ENCODE peak calls at places on chromosomes 5 and 9, in seven cellular contexts. W is GM23248, U is PC-3, Q is mammary epithelial cell, O is fibroblast of lung, A is GM12878, B is GM23338. F is an unnamed sample. For H3K4me1, the result is how much of the 10 kb centered on the place peaks cover.

GRCh38 chr9:18668944-18669343 is 195.0 kb downstream of the ADAMTSL1 start:
- DNase-seq in W (no peak), U (peak), Q (no peak), O (peak), A (no peak), B (peak), F (no peak)

GRCh38 chr5:69035665-69036064 is 58.1 kb upstream of the SLC30A5 start:
- DNase-seq in W (peak), U (no peak), Q (peak), O (no peak), A (no peak), B (no peak), F (no peak)

GRCh38 chr9:126113176-126113575 is 213.5 kb upstream of the MVB12B start:
- DNase-seq in W (no peak), U (no peak), Q (no peak), O (no peak), A (no peak), B (no peak), F (no peak)

GRCh38 chr5:63400079-63400478 is 562.2 kb downstream of the HTR1A start:
- DNase-seq in W (no peak), U (peak), Q (no peak), O (no peak), A (no peak), B (no peak), F (no peak)

GRCh38 chr5:142540774-142541466 is 145.0 kb downstream of the FGF1 start:
- DNase-seq in W (peak), U (no peak), Q (no peak), O (peak), A (no peak), B (no peak), F (no peak)

GRCh38 chr9:91180240-91180929 is 181.3 kb downstream of the AUH start:
- DNase-seq in W (no peak), U (no peak), Q (no peak), O (no peak), A (no peak), B (no peak), F (no peak)

GRCh38 chr5:31194892-31195291 is 1.4 kb downstream of the CDH6 start:
- DNase-seq in W (peak), U (peak), Q (peak), O (peak), A (no peak), B (no peak), F (no peak)

GRCh38 chr9:89400398-89401116 is 82.3 kb downstream of the SECISBP2 start:
- DNase-seq in W (no peak), U (no peak), Q (no peak), O (no peak), A (no peak), B (no peak), F (no peak)

GRCh38 chr5:1506242-1507015 is 17.3 kb downstream of the LPCAT1 start:
- DNase-seq in W (no peak), U (no peak), Q (no peak), O (no peak), A (no peak), B (no peak), F (no peak)

GRCh38 chr5:68382640-68383039 is 167.1 kb downstream of the PIK3R1 start:
- DNase-seq in W (peak), U (no peak), Q (peak), O (no peak), A (no peak), B (no peak), F (no peak)

GRCh38 chr5:6159864-6160199 is 218.5 kb downstream of the MED10 start:
- DNase-seq in W (no peak), U (no peak), Q (no peak), O (no peak), A (no peak), B (peak), F (peak)

GRCh38 chr5:132388244-132389050 is 18.9 kb downstream of the SLC22A5 start:
- DNase-seq in W (peak), U (peak), Q (no peak), O (peak), A (no peak), B (no peak), F (no peak)

GRCh38 chr5:119355636-119356383 is at the start of gene TNFAIP8:
- DNase-seq in W (peak), U (peak), Q (peak), O (peak), A (no peak), B (peak), F (peak)

GRCh38 chr9:36584626-36585460 is 12.1 kb downstream of the MELK start:
- DNase-seq in W (peak), U (peak), Q (peak), O (peak), A (no peak), B (no peak), F (no peak)

GRCh38 chr9:35110327-35110758 is 5.3 kb downstream of the ATOSB start:
- DNase-seq in W (peak), U (peak), Q (peak), O (peak), A (no peak), B (no peak), F (no peak)

GRCh38 chr9:6564370-6564769 is 81.2 kb downstream of the GLDC start:
- DNase-seq in W (peak), U (peak), Q (no peak), O (peak), A (no peak), B (no peak), F (no peak)

GRCh38 chr9:95341262-95342011 is 23.9 kb upstream of the FANCC start:
- DNase-seq in W (peak), U (peak), Q (peak), O (peak), A (no peak), B (peak), F (peak)

GRCh38 chr5:27093296-27093695 is 54.9 kb upstream of the CDH9 start:
- DNase-seq in W (no peak), U (no peak), Q (no peak), O (no peak), A (no peak), B (no peak), F (no peak)

GRCh38 chr9:82535432-82535998 is 527.4 kb downstream of the RASEF start:
- DNase-seq in W (no peak), U (no peak), Q (no peak), O (peak), A (no peak), B (no peak), F (no peak)

GRCh38 chr5:55982957-55983381 is 11.8 kb downstream of the IL6ST start:
- DNase-seq in W (peak), U (peak), Q (no peak), O (no peak), A (no peak), B (peak), F (no peak)

GRCh38 chr5:116759860-116760644 is 185.4 kb upstream of the SEMA6A start:
- DNase-seq in W (no peak), U (no peak), Q (no peak), O (peak), A (no peak), B (peak), F (peak)

GRCh38 chr5:139414601-139415121 is 10.8 kb upstream of the SPATA24 start:
- DNase-seq in W (no peak), U (no peak), Q (no peak), O (peak), A (no peak), B (no peak), F (no peak)

GRCh38 chr5:133916479-133916878 is 51.9 kb downstream of the C5orf15 start:
- DNase-seq in W (no peak), U (no peak), Q (no peak), O (no peak), A (no peak), B (no peak), F (no peak)

GRCh38 chr5:1064383-1065142 is 47.3 kb downstream of the SLC12A7 start:
- DNase-seq in W (no peak), U (no peak), Q (no peak), O (no peak), A (no peak), B (no peak), F (no peak)

GRCh38 chr5:94793816-94794198 is 175.3 kb downstream of the SLF1 start:
- DNase-seq in W (peak), U (peak), Q (peak), O (peak), A (no peak), B (no peak), F (no peak)

GRCh38 chr9:127771570-127772189 is 6.8 kb downstream of the SH2D3C start:
- DNase-seq in W (no peak), U (no peak), Q (no peak), O (no peak), A (no peak), B (no peak), F (no peak)

GRCh38 chr9:98011122-98011521 is 28.0 kb downstream of the ANP32B start:
- DNase-seq in W (no peak), U (no peak), Q (no peak), O (no peak), A (no peak), B (no peak), F (no peak)

GRCh38 chr5:55691265-55692105 is 20.6 kb downstream of the SLC38A9 start:
- DNase-seq in W (peak), U (peak), Q (peak), O (peak), A (no peak), B (peak), F (no peak)

GRCh38 chr9:8287970-8288369 is 488.4 kb upstream of the DMAC1 start:
- DNase-seq in W (no peak), U (no peak), Q (no peak), O (no peak), A (no peak), B (no peak), F (no peak)

GRCh38 chr9:132142883-132143282 is 19.0 kb upstream of the NTNG2 start:
- DNase-seq in W (no peak), U (peak), Q (peak), O (no peak), A (no peak), B (no peak), F (no peak)

GRCh38 chr5:140240987-140241706 is 61.8 kb downstream of the PFDN1 start:
- DNase-seq in W (peak), U (peak), Q (peak), O (peak), A (no peak), B (peak), F (peak)

GRCh38 chr5:43730832-43731342 is 127.9 kb downstream of the NNT start:
- DNase-seq in W (no peak), U (no peak), Q (no peak), O (no peak), A (no peak), B (no peak), F (no peak)

GRCh38 chr9:127539259-127539981 is 72.7 kb upstream of the STXBP1 start:
- DNase-seq in W (peak), U (no peak), Q (no peak), O (peak), A (no peak), B (no peak), F (no peak)

GRCh38 chr5:37005252-37005651 is 128.7 kb downstream of the NIPBL start:
- DNase-seq in W (peak), U (peak), Q (peak), O (peak), A (no peak), B (no peak), F (no peak)

GRCh38 chr9:128304151-128304970 is 17.9 kb downstream of the TRUB2 start:
- DNase-seq in W (peak), U (no peak), Q (no peak), O (peak), A (no peak), B (no peak), F (no peak)

GRCh38 chr5:173201636-173202265 is 33.3 kb downstream of the NKX2-5 start:
- DNase-seq in W (peak), U (peak), Q (peak), O (peak), A (no peak), B (no peak), F (no peak)

GRCh38 chr5:16742938-16743337 is 126.1 kb upstream of the RETREG1 start:
- DNase-seq in W (peak), U (peak), Q (no peak), O (peak), A (no peak), B (no peak), F (no peak)

GRCh38 chr5:119966028-119966427 is 336.7 kb downstream of the FAM170A start:
- DNase-seq in W (peak), U (no peak), Q (no peak), O (no peak), A (no peak), B (no peak), F (no peak)

GRCh38 chr5:82473262-82473661 is 195.1 kb upstream of the RPS23 start:
- DNase-seq in W (no peak), U (no peak), Q (no peak), O (no peak), A (no peak), B (no peak), F (no peak)

GRCh38 chr5:146342882-146343865 is 4.5 kb downstream of the POU4F3 start:
- DNase-seq in W (no peak), U (no peak), Q (no peak), O (no peak), A (no peak), B (peak), F (peak)
- TF ChIP-seq EZH2 in W (no peak), U (no peak), Q (peak), O (peak), A (no peak), B (peak), F (peak)

GRCh38 chr5:176490291-176490690 is 42.1 kb downstream of the FAF2 start:
- DNase-seq in W (no peak), U (peak), Q (no peak), O (no peak), A (no peak), B (no peak), F (no peak)
- H3K4me1 ChIP-seq in W (under half), U (under half), Q (under half), O (under half), A (under half), B (under half), F (under half)

DNA sequence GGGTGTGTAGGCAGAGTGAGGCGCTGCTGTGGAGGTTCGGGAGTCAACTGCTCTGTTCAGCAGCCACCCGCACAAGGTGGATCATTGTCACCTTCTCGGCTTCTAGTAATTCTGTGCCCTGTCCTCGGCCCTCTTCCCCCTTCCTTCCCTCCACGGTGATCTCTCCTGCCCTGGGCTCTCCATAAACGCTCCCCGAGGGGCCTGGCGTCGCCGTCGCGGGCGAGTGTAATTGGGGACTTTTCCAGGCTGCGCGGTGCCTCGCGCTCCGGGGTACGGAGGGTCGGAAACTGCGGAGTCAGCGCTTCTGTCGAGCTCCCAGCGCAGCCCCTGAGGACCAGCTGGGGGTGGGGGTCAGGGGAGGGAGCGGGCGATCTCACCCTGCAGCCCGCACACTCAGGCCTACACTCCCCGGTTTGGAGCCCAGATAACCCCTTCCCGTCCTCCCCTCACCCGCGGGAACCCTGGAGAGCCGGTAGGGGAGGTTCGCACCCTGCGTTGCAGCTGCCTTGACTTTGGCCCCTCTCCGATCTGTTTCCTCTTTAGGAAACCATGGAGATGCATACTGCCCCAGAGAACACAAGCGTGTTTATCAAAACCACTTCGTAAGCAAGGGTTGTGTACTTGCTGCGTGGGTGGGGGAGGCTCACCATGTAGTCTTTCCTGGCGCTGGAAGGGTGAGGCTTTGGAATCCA is 188.3 kb upstream of the ZNF618 start:
- DNase-seq in W (no peak), U (no peak), Q (no peak), O (no peak), A (no peak), B (peak), F (peak)
- TF ChIP-seq EZH2 in W (no peak), U (no peak), Q (no peak), O (peak), A (no peak), B (peak), F (peak)

GRCh38 chr9:109796081-109796480 is 16.1 kb downstream of the PALM2AKAP2 start:
- DNase-seq in W (no peak), U (no peak), Q (no peak), O (no peak), A (no peak), B (no peak), F (no peak)

GRCh38 chr9:109793196-109793595 is 13.2 kb downstream of the PALM2AKAP2 start:
- DNase-seq in W (peak), U (peak), Q (peak), O (peak), A (no peak), B (no peak), F (no peak)

GRCh38 chr9:109794361-109795012 is 14.5 kb downstream of the PALM2AKAP2 start:
- DNase-seq in W (peak), U (no peak), Q (no peak), O (no peak), A (no peak), B (no peak), F (peak)

GRCh38 chr9:109795613-109796012 is 15.6 kb downstream of the PALM2AKAP2 start:
- DNase-seq in W (no peak), U (no peak), Q (no peak), O (no peak), A (no peak), B (no peak), F (no peak)

DNA sequence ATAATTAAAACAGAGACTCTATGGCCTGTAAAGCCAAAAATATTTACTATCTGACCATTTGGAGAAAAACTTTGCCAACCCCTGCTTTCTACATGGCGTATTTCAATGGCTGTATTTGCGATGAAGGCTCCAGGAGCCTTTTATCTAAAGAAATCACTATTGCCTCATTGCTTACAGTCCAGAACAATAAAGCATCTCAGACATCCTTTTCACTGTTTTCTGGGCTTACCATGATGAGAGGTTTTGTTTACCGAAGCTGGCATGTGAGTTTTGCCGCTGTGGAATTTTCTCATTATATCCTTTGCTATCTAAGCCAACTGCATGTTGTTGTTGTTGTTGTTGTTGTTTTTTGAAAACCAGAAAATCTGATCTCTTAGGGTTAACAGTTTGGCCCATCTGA is 13.9 kb downstream of the PALM2AKAP2 start:
- DNase-seq in W (no peak), U (no peak), Q (no peak), O (no peak), A (no peak), B (no peak), F (no peak)
- H3K4me1 ChIP-seq in W (under half), U (under half), Q (under half), O (under half), A (under half), B (under half), F (under half)

DNA sequence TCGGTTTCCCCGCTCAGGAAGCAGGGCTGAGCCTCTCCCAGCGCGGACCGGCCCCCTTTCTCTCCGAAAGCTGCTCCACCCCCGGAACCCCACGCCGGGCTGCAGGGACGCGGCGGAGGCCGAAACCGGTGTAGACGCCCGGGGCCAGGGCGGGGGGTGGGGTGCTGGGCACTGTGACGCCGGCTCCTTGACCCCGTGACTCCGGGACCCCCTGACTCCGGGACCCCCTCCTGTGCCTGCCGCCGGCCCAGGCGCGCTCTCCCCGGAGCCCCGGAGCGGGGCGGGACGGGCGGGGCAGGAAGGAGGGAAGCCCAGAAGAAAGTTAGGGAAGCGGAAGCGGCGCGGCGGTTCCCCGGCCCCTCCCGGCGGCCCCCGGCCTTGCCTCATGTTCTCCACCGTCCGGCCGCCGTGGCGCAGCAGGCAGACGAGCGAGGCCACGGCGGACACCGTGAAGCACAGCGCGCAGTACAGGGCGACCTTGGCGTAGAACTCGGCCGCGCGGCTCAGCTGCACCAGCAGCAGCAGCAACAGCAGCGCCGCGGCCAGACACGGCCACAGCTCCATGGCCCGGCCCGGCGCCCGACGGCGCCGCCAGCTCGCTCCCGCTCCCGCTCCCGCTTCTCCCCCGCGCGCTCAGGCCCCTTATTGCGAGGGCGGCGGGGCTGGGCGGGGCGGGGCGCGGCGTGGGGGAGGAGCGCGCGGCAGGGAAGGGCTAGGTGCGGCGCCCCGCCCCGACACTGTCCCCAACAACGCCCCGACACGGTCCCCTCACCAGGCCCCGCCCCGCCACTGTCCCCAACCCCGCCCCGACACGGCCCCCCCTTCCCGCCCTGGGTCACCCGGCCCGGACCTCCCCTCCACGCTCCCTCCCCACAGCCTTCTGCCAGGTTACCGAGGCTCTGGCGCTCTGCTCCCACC is at the start of gene AGPAT2:
- DNase-seq in W (peak), U (peak), Q (peak), O (peak), A (no peak), B (peak), F (peak)
- TF ChIP-seq EZH2 in W (no peak), U (no peak), Q (no peak), O (no peak), A (no peak), B (no peak), F (peak)

GRCh38 chr9:121340676-121341392 is 29.2 kb downstream of the STOM start:
- DNase-seq in W (no peak), U (no peak), Q (no peak), O (no peak), A (no peak), B (no peak), F (no peak)

GRCh38 chr9:121333950-121334773 is 35.9 kb downstream of the STOM start:
- DNase-seq in W (no peak), U (no peak), Q (no peak), O (no peak), A (no peak), B (no peak), F (no peak)

GRCh38 chr9:121344062-121344696 is 25.9 kb downstream of the STOM start:
- DNase-seq in W (no peak), U (no peak), Q (no peak), O (no peak), A (no peak), B (no peak), F (no peak)

GRCh38 chr9:121336705-121337104 is 33.3 kb downstream of the STOM start:
- DNase-seq in W (no peak), U (no peak), Q (no peak), O (no peak), A (no peak), B (no peak), F (no peak)

DNA sequence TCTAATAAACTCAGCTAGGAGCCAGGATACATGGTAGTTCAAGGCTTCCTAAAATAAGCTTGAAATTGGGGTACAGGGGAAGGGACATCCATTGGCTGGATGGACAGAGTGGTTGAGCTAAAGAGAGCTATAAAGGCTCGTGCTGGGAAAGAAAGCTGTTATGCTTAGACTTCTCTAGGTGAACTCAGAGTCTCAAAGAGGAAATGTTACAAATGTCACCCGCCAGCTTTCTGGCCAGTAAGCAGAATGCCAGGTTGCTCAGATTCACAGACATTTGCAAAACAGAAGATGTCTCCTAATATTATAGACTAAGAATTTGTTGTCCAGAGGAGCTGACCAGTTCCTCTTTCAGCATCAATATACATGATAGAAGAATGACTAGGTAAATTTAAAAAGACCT is 30.6 kb downstream of the STOM start:
- DNase-seq in W (no peak), U (no peak), Q (no peak), O (no peak), A (no peak), B (no peak), F (no peak)
- H3K4me1 ChIP-seq in W (under half), U (under half), Q (under half), O (under half), A (under half), B (under half), F (under half)